ENCODE peak calls at places on chromosomes 7 and 10, in nine cellular contexts. One of them, this sample, is unnamed.

GRCh38 chr7:22231141-22231540 is 125.8 kb downstream of the RAPGEF5 start:
- DNase-seq in AG09309: no peak
- DNase-seq in posterior cingulate gyrus: no peak
- DNase-seq in nephron progenitor cell: no peak
- DNase-seq in brain microvascular endothelial cell: no peak
- DNase-seq in DMS79: no peak
- DNase-seq in GM13977: no peak
- DNase-seq in stomach: no peak
- DNase-seq in transverse colon: no peak
- DNase-seq in this sample: no peak

GRCh38 chr10:14074062-14074884 is 256.5 kb downstream of the FRMD4A start:
- DNase-seq in transverse colon: peak; percentile 64
- DNase-seq in stomach: peak; percentile 75
- DNase-seq in DMS79: peak; percentile 22
- DNase-seq in posterior cingulate gyrus: no peak
- DNase-seq in nephron progenitor cell: no peak
- DNase-seq in brain microvascular endothelial cell: peak; percentile 100
- DNase-seq in GM13977: no peak
- DNase-seq in AG09309: peak; percentile 100
- DNase-seq in this sample: no peak

GRCh38 chr7:81715984-81716588 is 53.8 kb downstream of the HGF start:
- DNase-seq in AG09309: no peak
- DNase-seq in stomach: no peak
- DNase-seq in brain microvascular endothelial cell: peak; percentile 79
- DNase-seq in transverse colon: no peak
- DNase-seq in nephron progenitor cell: no peak
- DNase-seq in posterior cingulate gyrus: no peak
- DNase-seq in DMS79: no peak
- DNase-seq in GM13977: no peak
- DNase-seq in this sample: no peak

GRCh38 chr10:88117869-88118632 is 254.6 kb downstream of the PTEN start:
- DNase-seq in brain microvascular endothelial cell: no peak
- DNase-seq in nephron progenitor cell: no peak
- DNase-seq in AG09309: no peak
- DNase-seq in DMS79: no peak
- DNase-seq in posterior cingulate gyrus: no peak
- DNase-seq in stomach: no peak
- DNase-seq in transverse colon: no peak
- DNase-seq in GM13977: no peak
- DNase-seq in this sample: no peak

GRCh38 chr7:157003445-157004049 is 6.9 kb downstream of the MNX1 start:
- DNase-seq in GM13977: no peak
- DNase-seq in brain microvascular endothelial cell: no peak
- DNase-seq in stomach: no peak
- DNase-seq in nephron progenitor cell: no peak
- DNase-seq in transverse colon: peak; percentile 82
- DNase-seq in AG09309: no peak
- DNase-seq in posterior cingulate gyrus: no peak
- DNase-seq in DMS79: no peak
- DNase-seq in this sample: no peak

GRCh38 chr7:147406521-147407115 is 1183.9 kb upstream of the C7orf33 start:
- DNase-seq in brain microvascular endothelial cell: no peak
- DNase-seq in transverse colon: no peak
- DNase-seq in DMS79: peak; percentile 58
- DNase-seq in nephron progenitor cell: no peak
- DNase-seq in posterior cingulate gyrus: no peak
- DNase-seq in AG09309: no peak
- DNase-seq in stomach: no peak
- DNase-seq in GM13977: no peak
- DNase-seq in this sample: no peak

GRCh38 chr7:31958216-31958615 is 112.0 kb downstream of the PDE1C start:
- DNase-seq in transverse colon: no peak
- DNase-seq in brain microvascular endothelial cell: no peak
- DNase-seq in nephron progenitor cell: no peak
- DNase-seq in DMS79: no peak
- DNase-seq in posterior cingulate gyrus: no peak
- DNase-seq in stomach: no peak
- DNase-seq in GM13977: no peak
- DNase-seq in AG09309: peak; percentile 23
- DNase-seq in this sample: no peak

GRCh38 chr10:125057158-125058001 is 103.0 kb downstream of the CTBP2 start:
- DNase-seq in DMS79: no peak
- DNase-seq in stomach: no peak
- DNase-seq in posterior cingulate gyrus: peak; percentile 54
- DNase-seq in GM13977: peak; percentile 56
- DNase-seq in brain microvascular endothelial cell: peak; percentile 83
- DNase-seq in AG09309: peak; percentile 74
- DNase-seq in nephron progenitor cell: peak; percentile 50
- DNase-seq in transverse colon: peak; percentile 60
- DNase-seq in this sample: no peak

GRCh38 chr10:11993834-11994468 is 48.7 kb downstream of the UPF2 start:
- DNase-seq in brain microvascular endothelial cell: no peak
- DNase-seq in nephron progenitor cell: no peak
- DNase-seq in DMS79: no peak
- DNase-seq in AG09309: no peak
- DNase-seq in stomach: no peak
- DNase-seq in posterior cingulate gyrus: no peak
- DNase-seq in transverse colon: no peak
- DNase-seq in GM13977: peak; percentile 65
- DNase-seq in this sample: no peak

GRCh38 chr7:51314041-51314440 is 2.6 kb downstream of the COBL start:
- DNase-seq in stomach: no peak
- DNase-seq in AG09309: no peak
- DNase-seq in DMS79: no peak
- DNase-seq in brain microvascular endothelial cell: no peak
- DNase-seq in posterior cingulate gyrus: no peak
- DNase-seq in nephron progenitor cell: no peak
- DNase-seq in transverse colon: no peak
- DNase-seq in GM13977: no peak
- DNase-seq in this sample: no peak

GRCh38 chr10:3978174-3978573 is 193.2 kb upstream of the KLF6 start:
- DNase-seq in nephron progenitor cell: no peak
- DNase-seq in brain microvascular endothelial cell: peak; percentile 66
- DNase-seq in GM13977: no peak
- DNase-seq in AG09309: no peak
- DNase-seq in DMS79: no peak
- DNase-seq in transverse colon: no peak
- DNase-seq in stomach: no peak
- DNase-seq in posterior cingulate gyrus: no peak
- DNase-seq in this sample: no peak

GRCh38 chr7:106683941-106684340 is 23.0 kb upstream of the CCDC71L start:
- DNase-seq in nephron progenitor cell: no peak
- DNase-seq in stomach: no peak
- DNase-seq in DMS79: no peak
- DNase-seq in GM13977: no peak
- DNase-seq in AG09309: no peak
- DNase-seq in posterior cingulate gyrus: no peak
- DNase-seq in brain microvascular endothelial cell: no peak
- DNase-seq in transverse colon: no peak
- DNase-seq in this sample: no peak

GRCh38 chr7:155506854-155507337 is 39.5 kb downstream of the CNPY1 start:
- DNase-seq in GM13977: no peak
- DNase-seq in stomach: no peak
- DNase-seq in DMS79: no peak
- DNase-seq in brain microvascular endothelial cell: no peak
- DNase-seq in posterior cingulate gyrus: no peak
- DNase-seq in nephron progenitor cell: peak; percentile 52
- DNase-seq in transverse colon: no peak
- DNase-seq in AG09309: no peak
- DNase-seq in this sample: peak; percentile 63

GRCh38 chr7:140315498-140316164 is 82.7 kb downstream of the SLC37A3 start:
- DNase-seq in GM13977: no peak
- DNase-seq in transverse colon: no peak
- DNase-seq in brain microvascular endothelial cell: no peak
- DNase-seq in stomach: no peak
- DNase-seq in DMS79: peak; percentile 52
- DNase-seq in AG09309: no peak
- DNase-seq in nephron progenitor cell: no peak
- DNase-seq in posterior cingulate gyrus: no peak
- DNase-seq in this sample: no peak

This sample was measured in WTC11.